ENCODE peak calls at places on chromosomes 13 and 19, in ten cellular contexts. E is fibroblast of lung, Q is GM23248, D is HepG2, C is IMR-90, K is neural progenitor cell, T is heart right ventricle, V is adrenal gland, H is dorsolateral prefrontal cortex, G is adipocyte. M is an unnamed sample.

GRCh38 chr13:25192052-25192451 is 20.0 kb upstream of the AMER2 start:
- DNase-seq in E (no peak), Q (no peak), D (no peak), C (no peak), K (no peak), T (no peak), V (no peak), H (no peak), G (no peak), M (no peak)

GRCh38 chr13:40283666-40284065 is 382.8 kb downstream of the FOXO1 start:
- DNase-seq in E (no peak), Q (no peak), D (no peak), C (no peak), K (no peak), T (no peak), V (no peak), H (no peak), G (no peak), M (peak; percentile 30)

GRCh38 chr13:75934889-75935288 is 298.8 kb downstream of the LMO7 start:
- DNase-seq in E (peak; percentile 9), Q (peak; percentile 12), D (no peak), C (peak; percentile 62), K (no peak), T (no peak), V (no peak), H (no peak), G (peak; percentile 48), M (no peak)

GRCh38 chr19:12984683-12985048 is 10.6 kb upstream of the NFIX start:
- DNase-seq in E (no peak), Q (no peak), D (no peak), C (no peak), K (no peak), T (no peak), V (no peak), H (no peak), G (no peak), M (no peak)

GRCh38 chr19:5281588-5281987 is 59.0 kb downstream of the PTPRS start:
- DNase-seq in E (peak; percentile 11), Q (no peak), D (no peak), C (no peak), K (no peak), T (peak; percentile 76), V (peak; percentile 83), H (no peak), G (no peak), M (no peak)

GRCh38 chr13:27086599-27087265 is 84.9 kb downstream of the USP12 start:
- DNase-seq in E (no peak), Q (no peak), D (no peak), C (peak; percentile 40), K (no peak), T (no peak), V (no peak), H (no peak), G (no peak), M (no peak)

GRCh38 chr19:29881386-29881785 is 60.7 kb upstream of the URI1 start:
- DNase-seq in E (no peak), Q (peak; percentile 60), D (no peak), C (peak; percentile 18), K (no peak), T (no peak), V (no peak), H (peak; percentile 9), G (peak; percentile 28), M (no peak)

GRCh38 chr13:27018882-27019281 is 152.7 kb downstream of the USP12 start:
- DNase-seq in E (no peak), Q (no peak), D (no peak), C (no peak), K (no peak), T (no peak), V (no peak), H (no peak), G (no peak), M (no peak)

GRCh38 chr13:98900442-98900841 is 77.4 kb downstream of the DOCK9 start:
- DNase-seq in E (no peak), Q (no peak), D (no peak), C (no peak), K (no peak), T (no peak), V (no peak), H (no peak), G (no peak), M (no peak)

GRCh38 chr19:12840091-12841079 is 2.1 kb downstream of the MAST1 start:
- DNase-seq in E (peak; percentile 62), Q (peak; percentile 86), D (no peak), C (peak; percentile 63), K (peak; percentile 98), T (peak; percentile 38), V (peak; percentile 85), H (peak; percentile 82), G (peak; percentile 49), M (peak; percentile 46)

GRCh38 chr13:41017153-41017552 is 2.0 kb downstream of the ELF1 start:
- DNase-seq in E (no peak), Q (no peak), D (no peak), C (no peak), K (no peak), T (no peak), V (peak; percentile 32), H (no peak), G (no peak), M (peak; percentile 47)

GRCh38 chr13:78586706-78587105 is 16.6 kb downstream of the POU4F1 start:
- DNase-seq in E (peak; percentile 8), Q (no peak), D (no peak), C (no peak), K (peak; percentile 91), T (no peak), V (no peak), H (no peak), G (no peak), M (no peak)
- H3K27me3 ChIP-seq in E (peaks cover 10% of the 10 kb centered on the region), Q (peaks cover 69% of the 10 kb centered on the region), D (peaks cover 2% of the 10 kb centered on the region), C (peaks cover 28% of the 10 kb centered on the region), K (peaks cover 100% of the 10 kb centered on the region), T (peaks cover 70% of the 10 kb centered on the region), V (peaks cover 70% of the 10 kb centered on the region), H (peaks cover 60% of the 10 kb centered on the region), G (peaks cover 57% of the 10 kb centered on the region), M (peaks cover 11% of the 10 kb centered on the region)

GRCh38 chr19:39499082-39499642 is 415 bp downstream of the DLL3 start:
- DNase-seq in E (no peak), Q (peak; percentile 33), D (no peak), C (no peak), K (peak; percentile 62), T (no peak), V (no peak), H (no peak), G (peak; percentile 29), M (no peak)

GRCh38 chr19:39502640-39503417 is 4.1 kb downstream of the DLL3 start:
- DNase-seq in E (peak; percentile 66), Q (peak; percentile 93), D (peak; percentile 56), C (peak; percentile 73), K (peak; percentile 95), T (peak; percentile 67), V (peak; percentile 69), H (no peak), G (peak; percentile 79), M (no peak)

GRCh38 chr19:39499932-39500331 is 1.2 kb downstream of the DLL3 start:
- DNase-seq in E (no peak), Q (no peak), D (no peak), C (no peak), K (no peak), T (no peak), V (no peak), H (no peak), G (no peak), M (no peak)

GRCh38 chr19:39500543-39500942 is 1.8 kb downstream of the DLL3 start:
- DNase-seq in E (no peak), Q (no peak), D (no peak), C (no peak), K (no peak), T (no peak), V (no peak), H (no peak), G (no peak), M (no peak)

DNA sequence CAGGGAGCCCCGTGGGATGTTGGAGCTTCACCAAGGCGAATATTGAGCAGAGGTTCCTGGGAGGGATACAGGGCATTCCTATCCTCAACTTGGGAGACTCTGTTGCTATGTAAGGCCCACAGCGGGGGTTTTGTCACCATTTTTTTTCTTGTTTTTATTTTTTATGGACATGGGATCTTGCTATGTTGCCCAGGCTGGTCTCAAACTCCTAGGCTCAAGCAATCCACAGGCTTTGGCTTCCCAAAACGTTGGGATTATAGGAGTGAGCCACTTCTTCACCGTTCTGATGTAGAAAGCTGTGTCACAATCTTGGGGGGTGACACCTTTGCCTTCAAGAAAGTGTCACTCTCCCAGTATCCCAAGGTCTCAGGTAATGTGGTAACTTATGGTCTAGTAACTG is 2.6 kb downstream of the DLL3 start:
- DNase-seq in E (no peak), Q (no peak), D (no peak), C (no peak), K (no peak), T (no peak), V (no peak), H (no peak), G (no peak), M (no peak)
- H3K27me3 ChIP-seq in E (peaks cover 30% of the 10 kb centered on the region), Q (peaks cover 44% of the 10 kb centered on the region), D (peaks cover 64% of the 10 kb centered on the region), C (peaks cover 46% of the 10 kb centered on the region), K (peaks cover 100% of the 10 kb centered on the region), T (peaks cover 85% of the 10 kb centered on the region), V (peaks cover 54% of the 10 kb centered on the region), H (peaks cover 44% of the 10 kb centered on the region), G (peaks cover 65% of the 10 kb centered on the region), M (peaks cover 6% of the 10 kb centered on the region)

GRCh38 chr19:53998223-53998622 is 6.8 kb downstream of the CACNG6 start:
- DNase-seq in E (no peak), Q (no peak), D (no peak), C (no peak), K (no peak), T (no peak), V (no peak), H (no peak), G (no peak), M (no peak)

GRCh38 chr19:53999694-54000093 is 8.3 kb downstream of the CACNG6 start:
- DNase-seq in E (no peak), Q (no peak), D (no peak), C (no peak), K (no peak), T (no peak), V (no peak), H (no peak), G (no peak), M (no peak)

GRCh38 chr19:54002495-54003315 is 11.3 kb downstream of the CACNG6 start:
- DNase-seq in E (no peak), Q (no peak), D (no peak), C (no peak), K (no peak), T (no peak), V (no peak), H (no peak), G (no peak), M (no peak)

DNA sequence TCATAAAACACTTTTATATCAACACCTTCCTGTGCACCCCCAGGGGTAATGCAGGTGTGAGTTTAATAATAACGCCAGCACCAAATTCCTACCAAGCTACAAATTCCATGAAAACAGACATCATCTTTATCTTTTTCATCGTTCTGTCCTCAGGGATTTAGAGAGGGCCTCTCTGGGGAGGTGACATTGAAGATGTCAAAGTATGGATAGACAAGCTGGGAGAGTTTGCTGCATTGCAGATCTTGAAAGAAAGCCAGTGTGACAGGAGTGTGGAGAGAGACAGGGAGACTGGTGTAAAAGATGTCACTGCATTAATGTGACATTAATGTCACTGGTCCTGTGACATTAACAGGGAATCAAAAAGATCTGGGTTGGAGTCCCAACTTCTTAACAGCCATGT is 10.1 kb downstream of the CACNG6 start:
- DNase-seq in E (no peak), Q (no peak), D (no peak), C (no peak), K (no peak), T (no peak), V (no peak), H (no peak), G (no peak), M (no peak)
- H3K27me3 ChIP-seq in E (peaks cover 2% of the 10 kb centered on the region), Q (peaks cover 18% of the 10 kb centered on the region), D (no peaks in the 10 kb centered on the region), C (peaks cover 11% of the 10 kb centered on the region), K (peaks cover 65% of the 10 kb centered on the region), T (peaks cover 47% of the 10 kb centered on the region), V (peaks cover 11% of the 10 kb centered on the region), H (no peaks in the 10 kb centered on the region), G (peaks cover 44% of the 10 kb centered on the region), M (peaks cover 2% of the 10 kb centered on the region)

GRCh38 chr19:35863018-35863417 is 5.4 kb upstream of the APLP1 start:
- DNase-seq in E (no peak), Q (no peak), D (no peak), C (no peak), K (no peak), T (no peak), V (no peak), H (no peak), G (no peak), M (no peak)
- H3K27me3 ChIP-seq in E (peaks cover 43% of the 10 kb centered on the region), Q (peaks cover 33% of the 10 kb centered on the region), D (peaks cover 19% of the 10 kb centered on the region), C (peaks cover 59% of the 10 kb centered on the region), K (peaks cover 46% of the 10 kb centered on the region), T (peaks cover 51% of the 10 kb centered on the region), V (peaks cover 18% of the 10 kb centered on the region), H (no peaks in the 10 kb centered on the region), G (peaks cover 79% of the 10 kb centered on the region), M (peaks cover 7% of the 10 kb centered on the region)

M was measured in prostate gland.